ENCODE peak calls at places on chromosomes 2 and 18, in four cellular contexts. One of them, this sample, is unnamed.

GRCh38 chr18:79402977-79403722 is 7.4 kb downstream of the NFATC1 start:
- DNase-seq in substantia nigra: peak
- DNase-seq in heart left ventricle: peak
- DNase-seq in psoas muscle: peak
- DNase-seq in this sample: no peak

GRCh38 chr2:235230809-235231601 is 262.8 kb upstream of the AGAP1 start:
- DNase-seq in substantia nigra: no peak
- DNase-seq in heart left ventricle: no peak
- DNase-seq in psoas muscle: no peak
- DNase-seq in this sample: no peak

GRCh38 chr2:181311841-181312240 is 145.3 kb upstream of the ITGA4 start:
- DNase-seq in heart left ventricle: peak
- DNase-seq in psoas muscle: no peak
- DNase-seq in substantia nigra: no peak
- DNase-seq in this sample: no peak

GRCh38 chr18:64037812-64038414 is 68.0 kb downstream of the SERPINB8 start:
- DNase-seq in psoas muscle: no peak
- DNase-seq in substantia nigra: no peak
- DNase-seq in heart left ventricle: no peak
- DNase-seq in this sample: no peak

GRCh38 chr2:23513245-23513880 is 128.4 kb downstream of the KLHL29 start:
- DNase-seq in psoas muscle: no peak
- DNase-seq in heart left ventricle: no peak
- DNase-seq in substantia nigra: no peak
- DNase-seq in this sample: no peak

GRCh38 chr18:59124370-59124704 is 15.3 kb upstream of the SEC11C start:
- DNase-seq in psoas muscle: no peak
- DNase-seq in heart left ventricle: no peak
- DNase-seq in substantia nigra: no peak
- DNase-seq in this sample: no peak

GRCh38 chr2:199488772-199489400 is 31.1 kb upstream of the SATB2 start:
- DNase-seq in heart left ventricle: no peak
- DNase-seq in substantia nigra: peak
- DNase-seq in psoas muscle: peak
- DNase-seq in this sample: no peak

GRCh38 chr2:128513416-128514283 is 195.0 kb upstream of the HS6ST1 start:
- DNase-seq in heart left ventricle: peak
- DNase-seq in substantia nigra: no peak
- DNase-seq in psoas muscle: no peak
- DNase-seq in this sample: no peak

GRCh38 chr2:230130668-230131364 is 62.1 kb upstream of the SLC16A14 start:
- DNase-seq in heart left ventricle: peak
- DNase-seq in substantia nigra: no peak
- DNase-seq in psoas muscle: no peak
- DNase-seq in this sample: no peak

GRCh38 chr2:219228745-219229374 is 576 bp downstream of the ATG9A start:
- DNase-seq in psoas muscle: no peak
- DNase-seq in substantia nigra: no peak
- DNase-seq in heart left ventricle: no peak
- DNase-seq in this sample: no peak

GRCh38 chr2:190023860-190024259 is 38.7 kb downstream of the MSTN start:
- DNase-seq in heart left ventricle: no peak
- DNase-seq in psoas muscle: no peak
- DNase-seq in substantia nigra: no peak
- DNase-seq in this sample: peak

GRCh38 chr2:120733238-120733942 is 2.3 kb upstream of the GLI2 start:
- DNase-seq in heart left ventricle: no peak
- DNase-seq in psoas muscle: no peak
- DNase-seq in substantia nigra: no peak
- DNase-seq in this sample: no peak

GRCh38 chr2:80148906-80149305 is 155.6 kb downstream of the LRRTM1 start:
- DNase-seq in substantia nigra: no peak
- DNase-seq in psoas muscle: no peak
- DNase-seq in heart left ventricle: no peak
- DNase-seq in this sample: no peak

GRCh38 chr2:227464356-227464755 is 7.6 kb upstream of the AGFG1 start:
- DNase-seq in psoas muscle: no peak
- DNase-seq in substantia nigra: no peak
- DNase-seq in heart left ventricle: no peak
- DNase-seq in this sample: no peak

GRCh38 chr2:119263025-119263424 is 39.4 kb downstream of the STEAP3 start:
- DNase-seq in psoas muscle: no peak
- DNase-seq in substantia nigra: no peak
- DNase-seq in heart left ventricle: no peak
- DNase-seq in this sample: no peak

GRCh38 chr2:195612515-195613495 is 44.2 kb upstream of the SLC39A10 start:
- DNase-seq in substantia nigra: no peak
- DNase-seq in psoas muscle: no peak
- DNase-seq in heart left ventricle: no peak
- DNase-seq in this sample: peak

GRCh38 chr2:229704231-229704630 is 10.1 kb downstream of the DNER start:
- DNase-seq in heart left ventricle: no peak
- DNase-seq in substantia nigra: no peak
- DNase-seq in psoas muscle: no peak
- DNase-seq in this sample: no peak

GRCh38 chr2:242098445-242099128 is 229.1 kb downstream of the RTP5 start:
- DNase-seq in psoas muscle: no peak
- DNase-seq in heart left ventricle: no peak
- DNase-seq in substantia nigra: no peak
- DNase-seq in this sample: no peak

GRCh38 chr2:237864030-237864931 is 4.9 kb downstream of the RAMP1 start:
- DNase-seq in psoas muscle: peak
- DNase-seq in substantia nigra: no peak
- DNase-seq in heart left ventricle: no peak
- DNase-seq in this sample: no peak

GRCh38 chr2:71843391-71843850 is 304.2 kb downstream of the CYP26B1 start:
- DNase-seq in psoas muscle: no peak
- DNase-seq in substantia nigra: no peak
- DNase-seq in heart left ventricle: peak
- DNase-seq in this sample: no peak

GRCh38 chr2:236168110-236169067 is at the start of gene GBX2:
- DNase-seq in substantia nigra: peak
- DNase-seq in psoas muscle: peak
- DNase-seq in heart left ventricle: no peak
- DNase-seq in this sample: peak

GRCh38 chr2:185219981-185220380 is 518.6 kb upstream of the FSIP2 start:
- DNase-seq in heart left ventricle: no peak
- DNase-seq in substantia nigra: no peak
- DNase-seq in psoas muscle: no peak
- DNase-seq in this sample: peak

GRCh38 chr2:135485441-135485840 is 45.6 kb downstream of the ZRANB3 start:
- DNase-seq in substantia nigra: no peak
- DNase-seq in heart left ventricle: no peak
- DNase-seq in psoas muscle: no peak
- DNase-seq in this sample: no peak

GRCh38 chr18:50358844-50359243 is 16.0 kb upstream of the SKA1 start:
- DNase-seq in substantia nigra: no peak
- DNase-seq in psoas muscle: no peak
- DNase-seq in heart left ventricle: no peak
- DNase-seq in this sample: no peak

GRCh38 chr2:126720031-126720368 is 64.0 kb downstream of the GYPC start:
- DNase-seq in psoas muscle: no peak
- DNase-seq in heart left ventricle: no peak
- DNase-seq in substantia nigra: no peak
- DNase-seq in this sample: no peak

GRCh38 chr2:173400760-173401159 is 46.1 kb downstream of the CDCA7 start:
- DNase-seq in heart left ventricle: no peak
- DNase-seq in psoas muscle: no peak
- DNase-seq in substantia nigra: no peak
- DNase-seq in this sample: no peak

DNA sequence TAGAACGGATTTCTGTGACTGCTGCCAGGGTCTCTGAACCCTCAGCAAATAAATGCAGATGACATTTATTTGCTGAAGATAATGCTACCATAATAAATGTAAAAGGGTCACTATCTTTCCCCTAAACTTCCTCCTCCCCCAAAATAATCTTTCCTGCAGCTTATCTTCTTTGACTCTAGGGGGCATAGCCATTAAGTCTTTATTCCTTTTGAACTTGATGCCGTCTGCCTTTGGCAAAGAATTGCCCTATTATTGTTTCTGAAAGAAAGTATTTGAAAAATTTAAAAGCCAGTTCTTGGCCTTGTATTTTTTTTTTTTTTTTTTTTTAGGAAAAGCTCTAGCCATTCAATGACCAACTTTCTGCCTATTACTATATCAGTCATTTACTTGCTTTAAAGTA is 63.5 kb upstream of the ACSL3 start:
- DNase-seq in substantia nigra: no peak
- DNase-seq in psoas muscle: no peak
- DNase-seq in heart left ventricle: no peak
- DNase-seq in this sample: no peak
- H3K27ac ChIP-seq in substantia nigra: no peak
- H3K27ac ChIP-seq in psoas muscle: no peak
- H3K27ac ChIP-seq in heart left ventricle: peak
- H3K27ac ChIP-seq in this sample: no peak

GRCh38 chr2:233813236-233814062 is 35.3 kb downstream of the MROH2A start:
- DNase-seq in heart left ventricle: no peak
- DNase-seq in substantia nigra: no peak
- DNase-seq in psoas muscle: no peak
- DNase-seq in this sample: no peak

GRCh38 chr2:233816334-233816733 is 38.0 kb downstream of the HJURP start:
- DNase-seq in heart left ventricle: no peak
- DNase-seq in psoas muscle: no peak
- DNase-seq in substantia nigra: no peak
- DNase-seq in this sample: no peak

GRCh38 chr2:233815861-233816260 is 37.7 kb downstream of the MROH2A start:
- DNase-seq in heart left ventricle: no peak
- DNase-seq in substantia nigra: no peak
- DNase-seq in psoas muscle: no peak
- DNase-seq in this sample: no peak

GRCh38 chr2:233814063-233814435 is 35.9 kb downstream of the MROH2A start:
- DNase-seq in psoas muscle: no peak
- DNase-seq in substantia nigra: no peak
- DNase-seq in heart left ventricle: no peak
- DNase-seq in this sample: no peak

GRCh38 chr2:233814436-233814835 is 36.3 kb downstream of the MROH2A start:
- DNase-seq in heart left ventricle: no peak
- DNase-seq in psoas muscle: no peak
- DNase-seq in substantia nigra: no peak
- DNase-seq in this sample: no peak
- H3K27ac ChIP-seq in heart left ventricle: no peak
- H3K27ac ChIP-seq in psoas muscle: no peak
- H3K27ac ChIP-seq in substantia nigra: no peak
- H3K27ac ChIP-seq in this sample: no peak

DNA sequence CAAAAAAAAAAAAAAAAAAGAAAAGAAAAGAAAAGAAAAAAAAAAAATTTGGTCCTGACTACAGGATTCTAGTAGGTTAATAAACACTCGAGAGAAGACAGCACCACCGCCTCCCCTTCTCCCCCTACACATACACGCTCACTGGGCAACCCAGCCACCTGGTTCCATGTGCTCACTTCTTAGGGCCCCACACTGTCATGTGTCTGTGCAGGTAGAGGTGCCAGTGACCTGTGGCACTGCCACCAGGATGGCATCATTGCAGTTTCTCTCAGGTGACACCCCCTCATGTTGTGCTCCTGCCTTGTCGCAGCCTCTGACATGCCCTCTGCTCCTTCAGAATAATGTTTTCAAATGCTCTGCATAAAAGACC is 39.7 kb upstream of the LYPD6B start:
- DNase-seq in substantia nigra: no peak
- DNase-seq in heart left ventricle: no peak
- DNase-seq in psoas muscle: no peak
- DNase-seq in this sample: no peak
- H3K27ac ChIP-seq in substantia nigra: no peak
- H3K27ac ChIP-seq in heart left ventricle: no peak
- H3K27ac ChIP-seq in psoas muscle: no peak
- H3K27ac ChIP-seq in this sample: no peak

GRCh38 chr2:42390401-42390969 is 29.5 kb upstream of the COX7A2L start:
- DNase-seq in heart left ventricle: no peak
- DNase-seq in substantia nigra: no peak
- DNase-seq in psoas muscle: no peak
- DNase-seq in this sample: no peak
- H3K27ac ChIP-seq in heart left ventricle: no peak
- H3K27ac ChIP-seq in substantia nigra: no peak
- H3K27ac ChIP-seq in psoas muscle: no peak
- H3K27ac ChIP-seq in this sample: no peak

DNA sequence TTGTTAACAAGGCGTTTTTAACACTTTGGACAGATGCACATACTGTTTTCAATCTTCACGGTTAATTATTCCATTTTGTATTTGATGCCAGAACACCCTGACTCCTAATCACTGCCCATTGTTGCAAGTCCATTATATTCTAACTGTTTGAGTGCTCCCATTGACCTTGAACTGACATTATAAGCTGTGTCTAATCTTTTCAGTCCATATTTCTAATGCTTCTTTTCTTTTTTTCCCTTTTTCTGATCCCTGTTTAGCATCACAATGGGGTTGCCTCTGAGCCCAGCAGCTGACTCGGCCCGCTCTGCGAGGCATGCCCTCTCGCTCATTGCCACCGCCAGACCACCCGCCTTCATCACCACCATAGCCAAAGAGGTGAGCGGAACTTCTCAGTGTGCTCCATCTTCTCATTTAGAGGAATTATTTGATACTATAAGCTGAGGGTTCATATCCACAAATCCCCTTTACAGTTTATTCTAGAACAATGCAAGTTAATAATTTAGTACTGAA is 211.3 kb upstream of the BOD1L2 start:
- DNase-seq in psoas muscle: no peak
- DNase-seq in substantia nigra: no peak
- DNase-seq in heart left ventricle: no peak
- DNase-seq in this sample: no peak
- H3K27ac ChIP-seq in psoas muscle: no peak
- H3K27ac ChIP-seq in substantia nigra: no peak
- H3K27ac ChIP-seq in heart left ventricle: no peak
- H3K27ac ChIP-seq in this sample: no peak

GRCh38 chr2:179071810-179072355 is 21.9 kb upstream of the CCDC141 start:
- DNase-seq in heart left ventricle: no peak
- DNase-seq in psoas muscle: no peak
- DNase-seq in substantia nigra: no peak
- DNase-seq in this sample: no peak
- H3K27ac ChIP-seq in heart left ventricle: no peak
- H3K27ac ChIP-seq in psoas muscle: no peak
- H3K27ac ChIP-seq in substantia nigra: no peak
- H3K27ac ChIP-seq in this sample: no peak

GRCh38 chr2:8496079-8496478 is 185.8 kb upstream of the ID2 start:
- DNase-seq in heart left ventricle: peak
- DNase-seq in psoas muscle: no peak
- DNase-seq in substantia nigra: no peak
- DNase-seq in this sample: no peak
- H3K27ac ChIP-seq in heart left ventricle: peak
- H3K27ac ChIP-seq in psoas muscle: no peak
- H3K27ac ChIP-seq in substantia nigra: no peak
- H3K27ac ChIP-seq in this sample: no peak

DNA sequence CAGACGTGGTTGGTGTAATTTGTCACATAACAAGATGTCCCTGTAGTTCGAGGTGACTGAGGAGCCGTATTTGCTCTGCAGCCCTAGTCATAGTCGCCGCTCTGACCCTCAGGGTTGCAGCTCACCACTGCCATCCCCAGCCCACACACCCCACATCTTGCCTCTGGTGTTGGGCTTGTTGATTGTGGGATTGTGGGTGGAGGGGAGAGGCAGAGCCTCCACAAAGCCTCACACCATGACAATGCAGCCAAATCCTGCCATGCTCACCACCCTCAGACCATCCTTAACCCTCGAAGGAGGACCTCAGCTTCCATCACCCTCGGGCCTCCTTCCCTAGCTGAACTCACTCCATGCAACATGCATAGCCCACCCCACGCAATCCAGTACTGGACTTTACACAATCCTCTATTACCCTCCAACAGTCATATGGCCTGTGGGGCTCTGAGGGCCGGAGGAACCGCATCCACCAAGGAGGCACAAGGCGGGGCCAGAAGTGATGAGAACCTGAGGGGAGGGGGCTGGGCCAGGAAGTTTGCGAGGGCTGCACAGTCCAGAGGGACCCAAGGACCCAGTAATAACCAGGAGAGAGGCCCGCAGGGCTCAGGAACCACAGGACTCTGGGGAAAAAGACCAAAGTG is 11.6 kb downstream of the PKDCC start:
- DNase-seq in substantia nigra: no peak
- DNase-seq in psoas muscle: no peak
- DNase-seq in heart left ventricle: no peak
- DNase-seq in this sample: no peak
- H3K27ac ChIP-seq in substantia nigra: no peak
- H3K27ac ChIP-seq in psoas muscle: peak
- H3K27ac ChIP-seq in heart left ventricle: peak
- H3K27ac ChIP-seq in this sample: no peak

This sample was measured in epithelial cell of prostate.